ENCODE peak calls at places on chromosomes 11 and 22, in eight cellular contexts. I is sigmoid colon, F is lower lobe of right lung, G is tibial nerve, A is esophagus squamous epithelium, C is adipocyte, O is fibroblast of lung, H is pancreas. J is an unnamed sample. For H3K4me1, the result is how much of the 10 kb centered on the place peaks cover.

GRCh38 chr22:19207902-19208283 is 29.4 kb upstream of the SLC25A1 start:
- DNase-seq in H (no peak), F (no peak), G (no peak), O (no peak), A (no peak), C (no peak), I (peak), J (peak)

GRCh38 chr11:85955531-85955930 is 100.3 kb downstream of the CCDC83 start:
- DNase-seq in F (no peak), I (no peak), A (no peak), H (no peak), C (peak), G (no peak), O (peak), J (no peak)

GRCh38 chr11:49208006-49208721 is at the start of gene FOLH1:
- DNase-seq in O (no peak), I (peak), G (no peak), H (peak), F (peak), A (no peak), C (no peak), J (peak)

GRCh38 chr11:32838505-32839274 is 9.0 kb downstream of the PRRG4 start:
- DNase-seq in G (no peak), H (no peak), F (no peak), I (no peak), O (no peak), A (no peak), C (peak), J (no peak)

GRCh38 chr11:86818466-86819282 is 18.3 kb downstream of the PRSS23 start:
- DNase-seq in F (no peak), I (no peak), C (peak), O (peak), G (no peak), H (no peak), A (no peak), J (no peak)

GRCh38 chr11:15342163-15342562 is 227.4 kb downstream of the INSC start:
- DNase-seq in O (no peak), H (no peak), A (no peak), I (no peak), C (no peak), G (no peak), F (no peak), J (no peak)

GRCh38 chr11:73142128-73142377 is at the start of gene FCHSD2:
- DNase-seq in A (no peak), F (no peak), O (no peak), G (no peak), H (no peak), C (no peak), I (no peak), J (no peak)

GRCh38 chr11:111570796-111571195 is 30.3 kb downstream of the LAYN start:
- DNase-seq in C (no peak), F (no peak), H (no peak), A (no peak), G (no peak), I (no peak), O (no peak), J (no peak)

GRCh38 chr11:93718057-93718563 is 23.2 kb downstream of the TAF1D start:
- DNase-seq in G (no peak), F (no peak), H (no peak), C (no peak), O (no peak), I (no peak), A (no peak), J (no peak)

GRCh38 chr11:109972181-109972715 is 120.9 kb upstream of the ZC3H12C start:
- DNase-seq in F (no peak), I (no peak), H (no peak), C (no peak), A (no peak), G (no peak), O (no peak), J (no peak)

GRCh38 chr11:85941380-85941973 is 86.3 kb downstream of the CCDC83 start:
- DNase-seq in G (peak), O (peak), I (peak), C (peak), F (no peak), A (no peak), H (no peak), J (no peak)

GRCh38 chr22:20567993-20568417 is 60.6 kb downstream of the MED15 start:
- DNase-seq in C (peak), F (no peak), A (no peak), G (no peak), O (no peak), I (no peak), H (no peak), J (peak)

DNA sequence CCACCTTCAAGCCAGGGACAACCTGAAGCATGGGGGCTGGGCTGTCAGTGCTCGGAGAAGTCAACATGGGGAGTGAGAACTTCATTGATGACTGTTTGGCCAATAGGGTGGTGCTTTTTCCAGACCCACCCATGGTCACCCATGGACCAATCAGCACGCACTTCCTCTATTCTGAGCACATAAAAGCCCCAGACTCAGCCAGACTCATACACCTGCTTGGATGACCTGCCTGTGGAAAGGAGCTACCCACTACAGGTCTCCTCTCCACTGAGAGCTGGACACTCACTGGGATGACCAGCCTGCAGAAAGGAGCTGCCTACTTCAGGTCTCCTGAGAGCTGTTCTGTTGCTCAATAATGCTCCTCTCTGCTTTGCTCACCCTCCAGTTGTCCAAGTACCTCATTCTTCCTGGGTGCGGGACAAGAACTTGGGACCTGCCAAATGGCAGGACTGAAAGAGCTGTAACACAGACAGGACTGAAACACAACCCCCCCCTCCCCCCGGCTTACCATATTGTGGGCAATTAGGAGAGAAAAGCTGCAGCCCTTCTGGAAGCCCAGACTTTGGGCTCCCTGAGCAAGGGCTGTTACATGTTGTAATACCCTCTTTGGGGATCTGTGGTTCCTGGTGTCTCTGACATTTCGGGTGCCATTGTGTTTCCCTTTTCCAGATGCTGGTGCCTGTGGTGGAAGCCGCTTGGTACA is 44.4 kb upstream of the WNT11 start:
- DNase-seq in C (no peak), A (no peak), O (no peak), G (no peak), F (no peak), I (no peak), H (no peak), J (no peak)
- H3K4me1 ChIP-seq in C (under half), A (under half), O (under half), G (under half), F (under half), I (under half), H (under half), J (under half)

DNA sequence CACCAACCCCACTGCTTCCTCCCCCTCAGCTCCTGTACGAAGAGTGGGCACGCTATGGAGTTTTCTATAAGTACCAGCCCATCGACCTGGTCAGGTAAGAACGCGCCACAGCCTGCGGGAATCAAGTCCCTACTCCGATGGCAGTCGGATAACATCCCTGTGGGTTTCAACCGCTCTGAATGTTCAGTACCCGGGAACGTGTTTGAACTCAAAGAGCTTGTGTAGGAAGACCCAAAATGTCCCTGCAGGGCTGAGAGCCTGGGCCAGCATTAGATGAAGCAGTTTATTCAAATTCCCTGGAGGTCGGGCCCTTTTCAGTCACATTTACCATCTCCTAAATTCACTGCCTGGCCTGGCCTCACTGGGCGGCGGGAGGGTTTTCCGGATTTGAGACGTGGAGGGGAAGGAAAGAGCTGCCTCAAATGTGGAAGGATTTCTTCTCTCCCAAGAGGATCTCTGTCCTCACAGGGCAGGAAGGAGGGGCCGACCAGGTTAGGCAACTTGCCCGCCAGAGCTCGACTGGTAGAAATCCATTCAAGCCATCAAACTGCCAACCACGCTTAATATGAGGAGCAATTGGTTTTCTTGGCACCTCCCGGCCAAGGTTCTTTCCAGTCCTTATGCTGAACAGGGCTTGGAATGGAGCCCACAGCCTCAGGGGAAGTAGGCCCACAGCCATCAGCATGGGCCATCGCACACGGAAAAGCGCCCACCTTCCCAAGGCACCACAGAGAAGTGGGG is 46.4 kb downstream of the ANO1 start:
- DNase-seq in C (no peak), H (no peak), I (peak), O (no peak), A (no peak), F (no peak), G (no peak), J (no peak)
- H3K4me1 ChIP-seq in C (under half), H (under half), I (under half), O (under half), A (under half), F (under half), G (under half), J (under half)

DNA sequence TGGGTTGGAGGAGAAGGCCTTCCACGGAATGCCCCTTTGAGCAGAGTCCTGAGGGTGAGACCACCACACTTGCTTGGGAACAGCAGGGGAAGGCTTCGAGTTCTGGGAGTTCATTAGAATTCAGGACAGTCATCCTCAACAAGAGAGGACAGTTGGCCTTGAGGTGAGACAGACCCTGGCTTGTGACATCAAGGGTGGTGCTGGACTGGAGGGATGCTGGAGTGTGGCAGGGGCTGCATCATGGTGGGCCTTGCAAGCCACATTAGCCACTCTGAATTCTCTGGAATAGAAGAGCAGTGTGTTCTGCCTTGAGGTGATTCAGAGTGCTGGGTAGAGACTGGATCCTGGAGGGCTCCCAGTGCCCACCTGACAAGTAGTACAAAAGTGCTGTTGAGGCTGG is 26.3 kb downstream of the APLP2 start:
- DNase-seq in G (no peak), O (no peak), A (no peak), C (no peak), H (no peak), F (no peak), I (no peak), J (no peak)
- H3K4me1 ChIP-seq in G (under half), O (under half), A (under half), C (under half), H (under half), F (half or more), I (under half), J (under half)

DNA sequence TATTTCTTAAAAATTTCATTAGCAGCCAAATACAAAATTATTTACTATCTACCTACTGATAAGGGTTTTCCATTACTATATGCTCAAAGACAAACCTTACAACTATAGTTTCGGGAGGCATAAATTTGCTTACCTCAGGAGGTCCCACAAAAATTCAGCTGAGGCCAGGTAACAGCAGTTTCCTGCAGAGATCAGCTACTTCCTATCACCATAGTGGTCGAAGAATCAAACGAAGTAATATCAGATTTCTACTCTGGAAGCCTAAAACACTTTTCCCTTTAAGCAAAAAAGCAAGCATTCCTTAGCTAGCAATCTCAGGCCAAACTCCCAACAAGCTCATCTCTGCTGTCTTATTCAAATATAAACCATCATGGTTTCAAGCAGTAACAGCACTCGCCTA is 3.1 kb downstream of the NAP1L4 start:
- DNase-seq in G (no peak), I (no peak), C (peak), O (peak), A (no peak), F (no peak), H (no peak), J (no peak)
- H3K4me1 ChIP-seq in G (half or more), I (half or more), C (under half), O (under half), A (half or more), F (half or more), H (under half), J (under half)

GRCh38 chr11:134040386-134041297 is 28.2 kb upstream of the JAM3 start:
- DNase-seq in A (no peak), C (peak), I (peak), G (no peak), O (peak), F (no peak), H (no peak), J (peak)

GRCh38 chr11:134041349-134041748 is 27.5 kb upstream of the JAM3 start:
- DNase-seq in O (no peak), C (no peak), H (no peak), F (no peak), A (no peak), I (no peak), G (no peak), J (no peak)

GRCh38 chr11:134039726-134040385 is 29.0 kb upstream of the JAM3 start:
- DNase-seq in O (no peak), F (no peak), I (no peak), A (no peak), H (no peak), G (no peak), C (no peak), J (no peak)

GRCh38 chr11:134037093-134037908 is 31.6 kb upstream of the JAM3 start:
- DNase-seq in I (peak), F (peak), G (peak), C (peak), H (peak), A (no peak), O (peak), J (peak)

GRCh38 chr11:134038897-134039470 is 29.9 kb upstream of the JAM3 start:
- DNase-seq in F (no peak), I (peak), O (peak), H (no peak), G (no peak), C (peak), A (no peak), J (no peak)
- H3K4me1 ChIP-seq in F (under half), I (half or more), O (under half), H (under half), G (under half), C (under half), A (half or more), J (under half)

GRCh38 chr22:42365337-42365865 is 66.8 kb downstream of the NFAM1 start:
- DNase-seq in H (no peak), C (peak), I (peak), G (no peak), A (no peak), F (no peak), O (peak), J (no peak)
- H3K4me1 ChIP-seq in H (under half), C (under half), I (half or more), G (half or more), A (half or more), F (under half), O (under half), J (under half)

DNA sequence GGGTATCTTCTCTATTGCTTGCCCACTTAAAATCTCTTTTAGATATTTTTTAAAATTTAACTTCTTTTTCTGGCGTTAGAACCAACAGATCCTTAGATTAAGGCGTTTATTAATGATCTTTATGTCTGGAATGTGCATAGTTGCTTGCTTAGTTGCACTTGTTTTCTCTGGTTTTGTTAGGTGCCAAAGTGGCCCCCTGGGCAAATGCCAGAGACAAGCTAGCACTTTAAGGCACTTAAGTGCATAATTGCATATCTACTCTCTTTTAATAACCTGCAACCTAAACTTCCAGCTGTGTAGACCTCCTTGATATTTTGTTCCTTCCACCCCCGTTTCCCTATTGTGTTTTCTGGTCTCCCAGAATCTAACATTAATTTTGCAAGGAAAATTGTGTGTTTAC is 3.3 kb downstream of the RBM4 start:
- DNase-seq in O (peak), C (peak), H (no peak), G (no peak), I (no peak), F (no peak), A (no peak), J (no peak)
- H3K4me1 ChIP-seq in O (under half), C (half or more), H (half or more), G (half or more), I (half or more), F (half or more), A (half or more), J (half or more)